ENCODE peak calls at places on chromosome 2, in seven cellular contexts. R is cardiac muscle cell, Z is left ventricle myocardium inferior, P is MM.1S, D is heart right ventricle, H is PC-9, I is K562. G is an unnamed sample.
A peak's percentile ranks its signal among the peaks of the same experiment; 100 is the strongest.

GRCh38 chr2:2681611-2682295 is 350.7 kb upstream of the MYT1L start:
- DNase-seq in R (no peak), H (no peak), I (no peak), D (no peak), P (no peak), Z (no peak), G (peak; percentile 31)

GRCh38 chr2:160402997-160403979 is 90.3 kb downstream of the RBMS1 start:
- DNase-seq in P (no peak), R (peak; percentile 75), Z (no peak), D (no peak), H (no peak), I (no peak), G (no peak)

GRCh38 chr2:151183072-151183580 is 78.5 kb downstream of the RBM43 start:
- DNase-seq in H (no peak), D (no peak), R (no peak), P (no peak), I (no peak), Z (no peak), G (no peak)

GRCh38 chr2:16281451-16282330 is 341.3 kb downstream of the MYCN start:
- DNase-seq in D (no peak), Z (no peak), H (no peak), R (peak; percentile 13), P (peak; percentile 68), I (peak; percentile 42), G (peak; percentile 16)

GRCh38 chr2:157777425-157777824 is 98.7 kb downstream of the ACVR1 start:
- DNase-seq in P (peak; percentile 45), D (no peak), I (peak; percentile 70), Z (no peak), R (peak; percentile 74), H (peak; percentile 19), G (peak; percentile 52)

GRCh38 chr2:55779459-55780421 is 86.1 kb upstream of the PNPT1 start:
- DNase-seq in D (no peak), R (peak; percentile 78), Z (no peak), I (no peak), P (peak; percentile 49), H (peak; percentile 60), G (no peak)

GRCh38 chr2:104412384-104412783 is 441.5 kb upstream of the POU3F3 start:
- DNase-seq in Z (no peak), I (peak; percentile 41), H (peak; percentile 3), D (no peak), R (no peak), P (peak; percentile 53), G (no peak)

GRCh38 chr2:188293601-188294482 is 2.2 kb downstream of the GULP1 start:
- DNase-seq in P (no peak), D (peak; percentile 48), I (peak; percentile 67), Z (peak; percentile 55), H (peak; percentile 47), R (peak; percentile 77), G (no peak)

GRCh38 chr2:236536727-236537398 is 32.8 kb upstream of the ACKR3 start:
- DNase-seq in D (no peak), Z (no peak), R (no peak), P (peak; percentile 59), I (no peak), H (no peak), G (peak; percentile 49)

GRCh38 chr2:209946539-209946938 is 55.9 kb upstream of the RPE start:
- DNase-seq in Z (no peak), H (no peak), P (no peak), I (no peak), D (no peak), R (no peak), G (no peak)

GRCh38 chr2:190882327-190882766 is 1.7 kb downstream of the GLS start:
- DNase-seq in P (no peak), Z (no peak), D (no peak), H (no peak), R (no peak), I (no peak), G (no peak)

GRCh38 chr2:229178117-229178516 is 93.0 kb downstream of the PID1 start:
- DNase-seq in I (no peak), H (no peak), Z (no peak), D (no peak), R (no peak), P (no peak), G (no peak)

GRCh38 chr2:239400907-239401449 is at the start of gene HDAC4:
- DNase-seq in I (peak; percentile 94), R (peak; percentile 100), Z (peak; percentile 99), H (peak; percentile 100), P (peak; percentile 96), D (peak; percentile 99), G (peak; percentile 100)

GRCh38 chr2:98476192-98476868 is 31.7 kb downstream of the INPP4A start:
- DNase-seq in P (no peak), D (no peak), Z (no peak), I (no peak), H (no peak), R (no peak), G (no peak)

GRCh38 chr2:106894545-106894944 is 8.6 kb upstream of the ST6GAL2 start:
- DNase-seq in P (no peak), H (no peak), I (no peak), Z (no peak), R (no peak), D (no peak), G (no peak)

GRCh38 chr2:56314809-56315208 is 131.0 kb downstream of the CCDC85A start:
- DNase-seq in R (no peak), D (no peak), P (no peak), Z (no peak), H (no peak), I (no peak), G (no peak)

GRCh38 chr2:230205721-230206120 is 14.1 kb downstream of the SP110 start:
- DNase-seq in D (no peak), R (no peak), H (no peak), I (no peak), P (no peak), Z (no peak), G (no peak)
- H3K9me3 ChIP-seq in D (no peaks in the 10 kb centered on the region), R (no peaks in the 10 kb centered on the region), H (no peaks in the 10 kb centered on the region), I (no peaks in the 10 kb centered on the region), P (no peaks in the 10 kb centered on the region), Z (no peaks in the 10 kb centered on the region), G (no peaks in the 10 kb centered on the region)

GRCh38 chr2:44929680-44930273 is 11.7 kb upstream of the SIX3 start:
- DNase-seq in Z (no peak), D (no peak), I (no peak), H (no peak), P (no peak), R (no peak), G (no peak)
- H3K4me3 ChIP-seq in Z (peak overlapping the region; percentile 56), D (no peak overlapping the region), I (no peak overlapping the region), H (no peak overlapping the region), P (no peak overlapping the region), R (no peak overlapping the region), G (no peak overlapping the region)

DNA sequence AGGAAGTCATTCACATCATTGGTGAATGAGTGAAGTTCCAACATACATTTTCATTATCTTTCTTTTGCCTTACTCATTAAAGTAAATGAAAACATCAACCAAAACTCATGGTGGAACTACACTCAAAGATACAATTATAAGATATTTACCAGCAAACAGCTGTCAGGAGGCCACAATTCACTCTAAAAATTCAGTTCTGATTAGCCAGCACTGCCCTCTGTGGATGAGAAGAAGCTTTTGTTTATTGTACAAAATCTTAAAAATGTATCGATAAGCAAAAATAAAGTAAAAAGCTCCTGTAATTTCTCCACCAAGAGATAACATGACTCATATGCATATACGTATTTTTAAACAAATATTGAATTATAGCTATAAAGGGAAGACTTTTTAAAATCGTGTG is 73.5 kb upstream of the RAPGEF4 start:
- DNase-seq in H (no peak), I (no peak), D (no peak), Z (no peak), R (no peak), P (no peak), G (no peak)
- H3K9me3 ChIP-seq in H (peaks cover 17% of the 10 kb centered on the region), I (no peaks in the 10 kb centered on the region), D (no peaks in the 10 kb centered on the region), Z (peaks cover 25% of the 10 kb centered on the region), R (no peaks in the 10 kb centered on the region), P (no peaks in the 10 kb centered on the region), G (no peaks in the 10 kb centered on the region)

GRCh38 chr2:146323564-146323963 is 1521.3 kb upstream of the ACVR2A start:
- DNase-seq in H (no peak), D (no peak), P (no peak), R (no peak), Z (no peak), I (no peak), G (no peak)
- H3K4me3 ChIP-seq in H (no peak overlapping the region), D (no peak overlapping the region), P (no peak overlapping the region), R (no peak overlapping the region), Z (no peak overlapping the region), I (no peak overlapping the region), G (no peak overlapping the region)

G was measured in naive thymus-derived CD4-positive, alpha-beta T cell.